ENCODE peak calls at places on chromosomes 16 and 17, in six cellular contexts. C is fibroblast of the aortic adventitia, F is SK-N-SH, M is GM12865, O is WERI-Rb-1, I is GM23338. U is an unnamed sample.

GRCh38 chr17:63069245-63069644 is 103.2 kb downstream of the TANC2 start:
- DNase-seq in C (no peak), F (no peak), M (no peak), O (no peak), I (no peak), U (no peak)

GRCh38 chr17:52134641-52135040 is 23.9 kb downstream of the CA10 start:
- DNase-seq in C (no peak), F (no peak), M (no peak), O (no peak), I (no peak), U (no peak)

GRCh38 chr16:67760831-67761230 is 41.7 kb upstream of the GFOD2 start:
- DNase-seq in C (no peak), F (no peak), M (no peak), O (no peak), I (no peak), U (no peak)

GRCh38 chr17:37478187-37478586 is 11.5 kb upstream of the DUSP14 start:
- DNase-seq in C (peak), F (no peak), M (no peak), O (no peak), I (no peak), U (no peak)

GRCh38 chr16:2980227-2981176 is at the start of gene PKMYT1:
- DNase-seq in C (peak), F (peak), M (peak), O (peak), I (peak), U (no peak)

GRCh38 chr17:13398853-13399252 is 202.9 kb downstream of the HS3ST3A1 start:
- DNase-seq in C (no peak), F (no peak), M (no peak), O (no peak), I (no peak), U (no peak)

GRCh38 chr16:67212766-67213165 is 13.8 kb downstream of the ELMO3 start:
- DNase-seq in C (no peak), F (no peak), M (no peak), O (no peak), I (no peak), U (no peak)

GRCh38 chr16:84603115-84603816 is 14.6 kb downstream of the COTL1 start:
- DNase-seq in C (peak), F (no peak), M (no peak), O (no peak), I (no peak), U (peak)

GRCh38 chr16:66705790-66706505 is 9.4 kb upstream of the CMTM4 start:
- DNase-seq in C (peak), F (no peak), M (no peak), O (no peak), I (no peak), U (no peak)

GRCh38 chr17:14359251-14359939 is 58.5 kb downstream of the HS3ST3B1 start:
- DNase-seq in C (no peak), F (no peak), M (peak), O (peak), I (no peak), U (no peak)

GRCh38 chr17:17819561-17819995 is 17.2 kb downstream of the SREBF1 start:
- DNase-seq in C (peak), F (peak), M (peak), O (no peak), I (peak), U (peak)

GRCh38 chr16:59148312-59148711 is 414.2 kb upstream of the GOT2 start:
- DNase-seq in C (no peak), F (no peak), M (no peak), O (no peak), I (peak), U (no peak)

GRCh38 chr17:63762106-63763078 is 11.0 kb downstream of the CCDC47 start:
- DNase-seq in C (no peak), F (no peak), M (no peak), O (no peak), I (no peak), U (no peak)

GRCh38 chr16:278863-279366 is 1.5 kb upstream of the ARHGDIG start:
- DNase-seq in C (peak), F (no peak), M (peak), O (no peak), I (peak), U (no peak)

GRCh38 chr16:88662222-88662842 is 559 bp downstream of the MVD start:
- DNase-seq in C (no peak), F (no peak), M (no peak), O (no peak), I (peak), U (no peak)

GRCh38 chr16:66523861-66524354 is 26.0 kb downstream of the TK2 start:
- DNase-seq in C (no peak), F (no peak), M (peak), O (no peak), I (no peak), U (no peak)

GRCh38 chr16:64269756-64270155 is 852.1 kb downstream of the CDH11 start:
- DNase-seq in C (no peak), F (no peak), M (no peak), O (no peak), I (no peak), U (no peak)

GRCh38 chr17:22671110-22671509 is 978.8 kb downstream of the KCNJ18 start:
- DNase-seq in C (no peak), F (no peak), M (no peak), O (no peak), I (no peak), U (no peak)

GRCh38 chr17:10526517-10526916 is 8.2 kb upstream of the MYH1 start:
- DNase-seq in C (no peak), F (no peak), M (no peak), O (no peak), I (no peak), U (no peak)

GRCh38 chr17:46851029-46851741 is at the start of gene WNT9B:
- DNase-seq in C (no peak), F (peak), M (no peak), O (peak), I (peak), U (no peak)
- H3K4me3 ChIP-seq in C (peak), F (peak), M (no peak), O (peak), I (peak), U (peak)

GRCh38 chr16:4994719-4995434 is 36.7 kb downstream of the SEC14L5 start:
- DNase-seq in C (no peak), F (no peak), M (no peak), O (no peak), I (no peak), U (no peak)
- TF ChIP-seq CTCF in C (no peak), F (no peak), M (no peak), O (no peak), I (no peak), U (no peak)

GRCh38 chr17:82095777-82096708 is 2.0 kb downstream of the FASN start:
- DNase-seq in C (no peak), F (no peak), M (peak), O (no peak), I (no peak), U (no peak)
- H3K4me3 ChIP-seq in C (peak), F (peak), M (peak), O (peak), I (peak), U (peak)

GRCh38 chr17:7438050-7438614 is 1.2 kb upstream of the FGF11 start:
- DNase-seq in C (no peak), F (no peak), M (peak), O (peak), I (peak), U (no peak)

GRCh38 chr17:7438656-7439460 is 454 bp upstream of the FGF11 start:
- DNase-seq in C (no peak), F (no peak), M (no peak), O (no peak), I (no peak), U (no peak)

GRCh38 chr17:7437369-7437863 is 1.9 kb upstream of the FGF11 start:
- DNase-seq in C (no peak), F (no peak), M (no peak), O (no peak), I (no peak), U (no peak)

GRCh38 chr17:7436556-7437368 is 1.5 kb downstream of the TMEM102 start:
- DNase-seq in C (peak), F (peak), M (peak), O (peak), I (peak), U (no peak)

DNA sequence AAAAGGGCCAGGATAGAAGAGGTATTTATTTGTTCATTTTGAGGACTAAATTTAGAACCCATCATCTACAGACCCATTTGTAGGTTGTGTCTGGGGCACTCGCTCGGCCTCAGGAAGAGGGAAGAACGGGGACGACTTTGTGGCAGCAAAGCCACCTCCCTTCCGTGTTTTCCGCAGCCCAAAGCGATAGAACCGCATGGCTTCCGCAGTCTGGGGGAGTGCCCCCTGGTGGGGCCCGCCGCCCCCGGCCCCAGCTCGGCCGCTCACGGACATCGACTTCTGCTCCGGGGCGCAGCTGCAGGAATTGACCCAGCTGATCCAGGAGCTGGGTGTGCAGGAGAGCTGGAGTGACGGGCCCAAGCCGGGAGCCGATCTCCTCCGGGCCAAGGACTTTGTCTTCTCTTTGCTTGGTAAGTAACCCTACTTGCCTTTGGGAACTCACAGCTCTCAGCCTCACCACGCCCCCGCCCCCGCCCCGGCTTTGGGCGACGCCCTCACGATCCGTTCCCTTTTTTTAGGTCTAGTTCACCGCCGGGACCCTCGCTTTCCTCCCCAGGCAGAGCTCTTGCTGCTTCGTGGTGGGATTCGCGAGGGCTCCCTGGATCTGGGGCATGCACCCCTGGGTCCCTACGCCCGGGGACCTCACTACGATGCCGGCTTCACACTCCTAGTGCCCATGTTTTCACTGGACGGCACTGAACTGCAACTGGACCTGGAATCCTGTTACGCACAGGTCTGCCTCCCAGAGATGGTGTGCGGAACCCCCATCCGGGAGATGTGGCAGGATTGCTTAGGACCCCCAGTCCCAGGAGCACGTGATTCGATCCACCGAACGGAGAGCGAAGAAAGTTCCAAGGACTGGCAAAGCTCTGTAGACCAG is 681 bp downstream of the TMEM102 start:
- DNase-seq in C (no peak), F (peak), M (peak), O (peak), I (peak), U (no peak)
- TF ChIP-seq CTCF in C (no peak), F (peak), M (peak), O (peak), I (peak), U (no peak)

DNA sequence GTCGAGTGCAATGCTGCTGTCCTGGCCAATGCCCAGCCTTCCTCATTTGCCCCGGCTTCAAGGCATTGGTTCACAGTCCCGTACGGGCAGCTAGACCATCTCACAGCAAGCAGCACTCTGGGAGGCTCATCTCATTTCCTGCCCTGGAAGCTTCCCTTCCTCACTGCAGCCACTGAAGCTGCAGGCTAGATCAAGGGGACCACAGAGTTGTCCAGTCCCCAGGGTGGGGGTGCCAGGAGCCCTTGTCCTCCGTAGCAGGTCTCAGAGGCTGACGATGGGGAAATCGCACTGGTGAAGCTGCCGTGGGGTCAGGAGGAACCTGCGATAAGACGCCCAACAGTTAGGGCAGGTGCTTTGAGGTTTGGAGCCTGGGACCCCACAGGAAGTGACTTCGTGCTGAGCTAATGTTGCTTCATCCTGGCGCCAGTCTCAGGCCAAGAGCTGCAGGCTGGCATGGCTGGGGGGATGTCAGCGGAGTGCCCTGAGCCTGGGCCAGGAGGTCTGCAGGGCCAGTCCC is at the start of gene SPNS3:
- DNase-seq in C (no peak), F (no peak), M (peak), O (no peak), I (no peak), U (no peak)
- H3K4me3 ChIP-seq in C (no peak), F (no peak), M (peak), O (no peak), I (no peak), U (no peak)

DNA sequence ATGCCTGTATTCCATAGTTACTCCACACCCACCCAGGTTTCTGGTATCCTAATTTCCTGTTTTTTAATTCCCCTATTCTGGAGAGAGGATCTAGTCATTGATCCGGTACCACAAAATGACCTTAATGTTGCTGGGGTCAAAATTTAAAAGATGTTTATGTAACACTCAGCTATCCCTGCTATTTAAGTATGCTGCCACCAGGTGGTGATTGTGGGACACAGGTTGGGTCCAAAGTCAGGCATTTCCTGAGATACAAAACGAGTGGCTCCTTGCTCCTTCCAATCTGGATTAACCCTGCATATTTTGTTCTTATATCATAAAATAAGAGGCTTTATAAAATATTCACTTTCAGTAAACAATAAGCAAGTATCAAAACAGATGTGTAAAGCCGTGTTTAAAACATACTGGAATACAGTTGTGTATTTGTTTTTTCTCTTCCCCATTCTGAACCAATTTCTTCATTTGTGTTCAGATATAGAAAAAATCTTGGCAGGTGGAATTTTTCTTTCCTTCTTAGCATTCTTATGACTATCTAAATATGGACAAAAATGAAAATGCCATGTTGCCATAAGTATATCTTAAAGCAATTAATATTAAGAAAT is 16.3 kb downstream of the HS3ST4 start:
- DNase-seq in C (peak), F (peak), M (peak), O (peak), I (peak), U (no peak)
- TF ChIP-seq CTCF in C (no peak), F (peak), M (peak), O (peak), I (peak), U (no peak)

U was measured in AG04449.